ENCODE peak calls at places on chromosomes 11 and 22, in eight cellular contexts. F is stimulated activated CD4-positive, alpha-beta T cell treated with anti-CD3 and anti-CD28 coated beads, Interleukin-12 subunit alpha, Interleukin-12 subunit beta, amount 100 ng/mL, for 4 hours; C is NCI-H1105; N is Caco-2; Z is PC-3; U is activated CD8-positive, alpha-beta memory T cell treated with anti-CD3 and anti-CD28 coated beads for 4 hours; G is fibroblast of villous mesenchyme; P is AG04450. B is an unnamed sample.
A peak's percentile ranks its signal among the peaks of the same experiment; 100 is the strongest.

GRCh38 chr11:17405232-17406005 is 17.0 kb upstream of the KCNJ11 start:
- DNase-seq in F (no peak), C (no peak), N (no peak), Z (peak; percentile 28), U (no peak), G (peak; percentile 68), P (no peak), B (peak; percentile 62)

GRCh38 chr11:113474362-113475159 is 637 bp downstream of the DRD2 start:
- DNase-seq in F (peak; percentile 38), C (no peak), N (peak; percentile 95), Z (peak; percentile 93), U (no peak), G (peak; percentile 83), P (peak; percentile 42), B (peak; percentile 76)

GRCh38 chr11:119847836-119848235 is 118.8 kb upstream of the NECTIN1 start:
- DNase-seq in F (no peak), C (no peak), N (no peak), Z (no peak), U (no peak), G (no peak), P (no peak), B (no peak)

GRCh38 chr11:63870351-63871197 is 31.7 kb downstream of the MARK2 start:
- DNase-seq in F (no peak), C (no peak), N (no peak), Z (no peak), U (no peak), G (no peak), P (no peak), B (no peak)

GRCh38 chr11:44702897-44703296 is 23.9 kb upstream of the TSPAN18 start:
- DNase-seq in F (no peak), C (no peak), N (no peak), Z (no peak), U (no peak), G (no peak), P (no peak), B (no peak)

GRCh38 chr22:18010263-18010662 is 14.1 kb downstream of the MICAL3 start:
- DNase-seq in F (no peak), C (no peak), N (no peak), Z (no peak), U (no peak), G (no peak), P (no peak), B (no peak)

GRCh38 chr22:26684173-26684572 is 26.8 kb downstream of the MIAT start:
- DNase-seq in F (no peak), C (no peak), N (no peak), Z (no peak), U (no peak), G (no peak), P (no peak), B (no peak)

GRCh38 chr22:37566903-37567798 is 6.9 kb downstream of the CDC42EP1 start:
- DNase-seq in F (peak; percentile 90), C (peak; percentile 40), N (peak; percentile 79), Z (peak; percentile 93), U (peak; percentile 84), G (peak; percentile 63), P (no peak), B (peak; percentile 67)

GRCh38 chr22:19395276-19395675 is 36.3 kb downstream of the HIRA start:
- DNase-seq in F (no peak), C (no peak), N (no peak), Z (no peak), U (no peak), G (no peak), P (no peak), B (no peak)

GRCh38 chr11:13475091-13475490 is 12.1 kb upstream of the BTBD10 start:
- DNase-seq in F (no peak), C (no peak), N (no peak), Z (no peak), U (no peak), G (no peak), P (no peak), B (no peak)

GRCh38 chr11:86818466-86819282 is 18.3 kb downstream of the PRSS23 start:
- DNase-seq in F (no peak), C (peak; percentile 54), N (no peak), Z (peak; percentile 78), U (no peak), G (peak; percentile 88), P (peak; percentile 57), B (peak; percentile 89)

GRCh38 chr22:41181349-41182241 is 23.5 kb upstream of the L3MBTL2 start:
- DNase-seq in F (no peak), C (no peak), N (no peak), Z (peak; percentile 49), U (no peak), G (peak; percentile 82), P (no peak), B (peak; percentile 75)

GRCh38 chr11:13376838-13377237 is 86.2 kb downstream of the BTBD10 start:
- DNase-seq in F (no peak), C (no peak), N (no peak), Z (no peak), U (no peak), G (no peak), P (no peak), B (no peak)

GRCh38 chr22:40922484-40923303 is 28.5 kb upstream of the RBX1 start:
- DNase-seq in F (no peak), C (peak; percentile 36), N (no peak), Z (peak; percentile 76), U (no peak), G (peak; percentile 76), P (peak; percentile 41), B (peak; percentile 81)

GRCh38 chr11:92782806-92783205 is 186.6 kb upstream of the MTNR1B start:
- DNase-seq in F (no peak), C (no peak), N (no peak), Z (no peak), U (no peak), G (no peak), P (no peak), B (peak; percentile 3)

GRCh38 chr22:24432059-24432853 is 4.9 kb downstream of the ADORA2A start:
- DNase-seq in F (peak; percentile 34), C (peak; percentile 37), N (no peak), Z (no peak), U (peak; percentile 30), G (peak; percentile 38), P (no peak), B (peak; percentile 72)

GRCh38 chr11:114880458-114880857 is 202.1 kb downstream of the NXPE2 start:
- DNase-seq in F (no peak), C (no peak), N (no peak), Z (no peak), U (no peak), G (no peak), P (no peak), B (no peak)

GRCh38 chr11:46458491-46458890 is 66.9 kb upstream of the CHRM4 start:
- DNase-seq in F (no peak), C (no peak), N (no peak), Z (no peak), U (no peak), G (no peak), P (no peak), B (no peak)

GRCh38 chr11:121687961-121688566 is 235.3 kb upstream of the SORL1-AS1 start:
- DNase-seq in F (no peak), C (no peak), N (no peak), Z (peak; percentile 60), U (no peak), G (peak; percentile 62), P (peak; percentile 23), B (peak; percentile 60)

GRCh38 chr11:108871152-108871551 is 206.3 kb downstream of the DDX10 start:
- DNase-seq in F (no peak), C (no peak), N (peak; percentile 55), Z (peak; percentile 71), U (no peak), G (peak; percentile 74), P (peak; percentile 3), B (peak; percentile 82)

GRCh38 chr11:76885390-76886097 is 24.8 kb downstream of the ACER3 start:
- DNase-seq in F (no peak), C (no peak), N (no peak), Z (peak; percentile 77), U (no peak), G (peak; percentile 26), P (no peak), B (peak; percentile 79)

GRCh38 chr11:113992459-113993105 is 17.7 kb downstream of the HTR3A start:
- DNase-seq in F (no peak), C (peak; percentile 73), N (no peak), Z (no peak), U (no peak), G (no peak), P (no peak), B (no peak)

GRCh38 chr11:66882540-66882939 is 25.7 kb downstream of the LRFN4 start:
- DNase-seq in F (no peak), C (peak; percentile 62), N (no peak), Z (no peak), U (no peak), G (no peak), P (no peak), B (no peak)

GRCh38 chr22:46328066-46328465 is 7.4 kb upstream of the TRMU start:
- DNase-seq in F (no peak), C (no peak), N (no peak), Z (no peak), U (no peak), G (no peak), P (no peak), B (no peak)

GRCh38 chr11:130315354-130315970 is 745 bp upstream of the ZBTB44 start:
- DNase-seq in F (peak; percentile 29), C (peak; percentile 47), N (no peak), Z (no peak), U (peak; percentile 3), G (no peak), P (no peak), B (no peak)

GRCh38 chr11:72507050-72507449 is 72.7 kb upstream of the CLPB start:
- DNase-seq in F (no peak), C (no peak), N (no peak), Z (no peak), U (no peak), G (no peak), P (no peak), B (no peak)

GRCh38 chr11:67648140-67648795 is 2.3 kb downstream of the ACY3 start:
- DNase-seq in F (peak; percentile 28), C (no peak), N (peak; percentile 66), Z (no peak), U (peak; percentile 20), G (no peak), P (no peak), B (no peak)

GRCh38 chr22:36934153-36934939 is 20.9 kb downstream of the CSF2RB start:
- DNase-seq in F (no peak), C (no peak), N (no peak), Z (no peak), U (no peak), G (no peak), P (no peak), B (no peak)

GRCh38 chr11:91248199-91248807 is 976.3 kb upstream of the FAT3 start:
- DNase-seq in F (no peak), C (peak; percentile 25), N (peak; percentile 50), Z (peak; percentile 84), U (no peak), G (peak; percentile 49), P (peak; percentile 11), B (peak; percentile 53)

GRCh38 chr11:128716661-128717210 is 22.9 kb downstream of the FLI1 start:
- DNase-seq in F (no peak), C (no peak), N (no peak), Z (no peak), U (no peak), G (peak; percentile 64), P (no peak), B (peak; percentile 80)

GRCh38 chr11:113477321-113477720 is 2.1 kb upstream of the DRD2 start:
- DNase-seq in F (no peak), C (no peak), N (no peak), Z (no peak), U (no peak), G (peak; percentile 33), P (no peak), B (no peak)

GRCh38 chr22:19912236-19912999 is 29.2 kb upstream of the COMT start:
- DNase-seq in F (no peak), C (no peak), N (no peak), Z (no peak), U (no peak), G (no peak), P (no peak), B (no peak)

GRCh38 chr11:118004543-118005223 is 18.5 kb downstream of the IL10RA start:
- DNase-seq in F (no peak), C (no peak), N (no peak), Z (no peak), U (no peak), G (no peak), P (no peak), B (no peak)

GRCh38 chr11:1074244-1075221 is at the start of gene MUC2:
- DNase-seq in F (no peak), C (no peak), N (peak; percentile 43), Z (no peak), U (no peak), G (no peak), P (no peak), B (no peak)

B was measured in cardiac fibroblast.